ENCODE peak calls at places on chromosomes 7 and 10, in seven cellular contexts. I is ACHN; P is activated CD4-positive, alpha-beta T cell treated with anti-CD3 and anti-CD28 coated beads, Interleukin-2, amount 50 U/mL, for 4 hours; A is anterior cingulate cortex; F is brain microvascular endothelial cell; Y is cortex of kidney; C is spleen. O is an unnamed sample.

GRCh38 chr10:15262036-15262713 is 93.7 kb upstream of the NMT2 start:
- DNase-seq in I (peak; percentile 11), C (no peak), Y (no peak), F (no peak), A (no peak), P (no peak), O (no peak)

GRCh38 chr7:26507375-26508068 is 215.9 kb downstream of the SNX10 start:
- DNase-seq in P (no peak), F (no peak), A (no peak), Y (no peak), C (no peak), I (no peak), O (no peak)

GRCh38 chr10:84825330-84825729 is 496.9 kb downstream of the CCSER2 start:
- DNase-seq in A (no peak), I (peak; percentile 82), P (no peak), C (no peak), Y (no peak), F (peak; percentile 84), O (peak; percentile 23)

GRCh38 chr10:112052176-112052575 is 131.4 kb downstream of the GPAM start:
- DNase-seq in P (no peak), A (no peak), C (no peak), F (no peak), I (no peak), Y (no peak), O (no peak)

GRCh38 chr10:97320480-97321031 is 1.5 kb downstream of the FRAT1 start:
- DNase-seq in A (no peak), I (no peak), Y (no peak), C (peak; percentile 87), F (no peak), P (peak; percentile 10), O (no peak)

GRCh38 chr10:124911124-124912051 is 30.5 kb upstream of the ZRANB1 start:
- DNase-seq in A (peak; percentile 16), F (peak; percentile 67), P (no peak), C (no peak), Y (no peak), I (no peak), O (no peak)

GRCh38 chr10:25068152-25069058 is 52.0 kb downstream of the THNSL1 start:
- DNase-seq in P (no peak), C (no peak), F (peak; percentile 80), A (no peak), I (no peak), Y (no peak), O (peak; percentile 29)

GRCh38 chr7:134462337-134462925 is 3.5 kb upstream of the AKR1B1 start:
- DNase-seq in I (peak; percentile 99), F (peak; percentile 62), C (no peak), P (no peak), Y (no peak), A (no peak), O (no peak)

GRCh38 chr7:65796205-65796604 is 76.7 kb upstream of the VKORC1L1 start:
- DNase-seq in P (no peak), A (no peak), I (no peak), F (no peak), C (no peak), Y (no peak), O (no peak)

GRCh38 chr10:52820316-52820715 is 47.7 kb upstream of the MBL2 start:
- DNase-seq in I (no peak), C (no peak), F (no peak), A (no peak), Y (no peak), P (no peak), O (no peak)

GRCh38 chr10:12594448-12594944 is 245.1 kb downstream of the CAMK1D start:
- DNase-seq in P (no peak), F (no peak), A (no peak), Y (no peak), C (no peak), I (no peak), O (no peak)

GRCh38 chr10:60967854-60968484 is 24.0 kb upstream of the RHOBTB1 start:
- DNase-seq in Y (no peak), F (no peak), C (no peak), A (no peak), I (no peak), P (no peak), O (no peak)

GRCh38 chr7:116269466-116269865 is 59.1 kb downstream of the TES start:
- DNase-seq in Y (no peak), F (no peak), A (no peak), P (no peak), I (no peak), C (no peak), O (no peak)

GRCh38 chr7:150686030-150686626 is 622 bp downstream of the GIMAP2 start:
- DNase-seq in F (no peak), P (no peak), A (no peak), Y (no peak), I (no peak), C (no peak), O (no peak)

GRCh38 chr7:2487586-2488271 is 11.5 kb upstream of the GRIFIN start:
- DNase-seq in I (no peak), C (no peak), P (no peak), Y (no peak), F (no peak), A (no peak), O (no peak)

GRCh38 chr10:125018576-125019143 is 76.7 kb downstream of the ZRANB1 start:
- DNase-seq in F (no peak), C (no peak), A (no peak), Y (no peak), I (no peak), P (no peak), O (no peak)

GRCh38 chr10:60611291-60611747 is 167.0 kb upstream of the CDK1 start:
- DNase-seq in I (peak; percentile 82), A (no peak), Y (no peak), C (no peak), P (no peak), F (peak; percentile 86), O (peak; percentile 72)

O was measured in skeletal muscle cell.